ENCODE peak calls at places on chromosomes 12 and 14, in seven cellular contexts. I is pancreas; N is fibroblast of the aortic adventitia; W is cardiac fibroblast; V is fibroblast of mammary gland; C is keratinocyte; Z is CD4-positive, alpha-beta T cell. L is an unnamed sample.

GRCh38 chr12:54870617-54871016 is 16.3 kb downstream of the MUCL1 start:
- DNase-seq in W (no peak), V (no peak), C (no peak), Z (no peak), N (no peak), I (no peak), L (no peak)

GRCh38 chr12:69329669-69330428 is 18.3 kb upstream of the LYZ start:
- DNase-seq in Z (peak; percentile 45), I (no peak), V (no peak), C (no peak), W (no peak), N (no peak), L (no peak)

GRCh38 chr12:62725781-62726180 is 209.2 kb downstream of the PPM1H start:
- DNase-seq in C (no peak), W (no peak), N (no peak), V (no peak), I (no peak), Z (no peak), L (no peak)

GRCh38 chr12:94074970-94075695 is 73.2 kb upstream of the PLXNC1 start:
- DNase-seq in Z (no peak), C (no peak), N (peak; percentile 96), V (peak; percentile 95), W (peak; percentile 96), I (no peak), L (no peak)

GRCh38 chr12:95815635-95816212 is 25.2 kb upstream of the NTN4 start:
- DNase-seq in V (peak; percentile 56), I (no peak), N (peak; percentile 70), C (no peak), W (peak; percentile 63), Z (no peak), L (no peak)

GRCh38 chr14:105839425-105840265 is 313.3 kb downstream of the TMEM121 start:
- DNase-seq in Z (no peak), V (no peak), C (no peak), W (no peak), N (no peak), I (no peak), L (no peak)

GRCh38 chr14:85243306-85243705 is 286.6 kb upstream of the FLRT2 start:
- DNase-seq in I (no peak), C (no peak), N (no peak), Z (no peak), W (no peak), V (no peak), L (no peak)

GRCh38 chr12:105948331-105948730 is 190.4 kb downstream of the NUAK1 start:
- DNase-seq in W (peak; percentile 50), V (no peak), I (no peak), Z (no peak), N (peak; percentile 65), C (no peak), L (no peak)

GRCh38 chr12:68825569-68826217 is 17.7 kb downstream of the MDM2 start:
- DNase-seq in C (no peak), I (no peak), V (no peak), N (no peak), W (no peak), Z (no peak), L (no peak)

GRCh38 chr14:20477211-20477876 is 8.1 kb downstream of the PNP start:
- DNase-seq in W (peak; percentile 89), V (no peak), I (no peak), Z (peak; percentile 34), N (peak; percentile 92), C (no peak), L (no peak)

GRCh38 chr14:22084393-22085281 is 411.0 kb upstream of the OR4E1 start:
- DNase-seq in C (no peak), Z (no peak), I (no peak), V (peak; percentile 62), W (peak; percentile 70), N (peak; percentile 70), L (no peak)

GRCh38 chr14:100283984-100284881 is 22.0 kb downstream of the SLC25A29 start:
- DNase-seq in Z (no peak), I (no peak), V (no peak), C (no peak), N (no peak), W (no peak), L (no peak)

GRCh38 chr14:88030079-88030478 is 25.1 kb downstream of the GPR65 start:
- DNase-seq in I (no peak), W (no peak), V (no peak), Z (no peak), C (no peak), N (no peak), L (no peak)

GRCh38 chr12:67980391-67980790 is 8.9 kb upstream of the IFNG-AS1 start:
- DNase-seq in C (no peak), V (peak; percentile 53), N (peak; percentile 4), Z (no peak), W (no peak), I (no peak), L (no peak)

GRCh38 chr12:116556964-116557706 is 2.0 kb upstream of the MAP1LC3B2 start:
- DNase-seq in V (no peak), Z (no peak), N (peak; percentile 29), I (no peak), C (no peak), W (peak; percentile 26), L (no peak)

GRCh38 chr12:5648692-5649338 is 216.9 kb downstream of the NTF3 start:
- DNase-seq in Z (no peak), W (peak; percentile 4), I (no peak), N (no peak), C (no peak), V (peak; percentile 2), L (no peak)
- TF ChIP-seq CTCF in Z (no peak), W (no peak), I (no peak), N (no peak), C (peak; percentile 43), V (no peak), L (peak; percentile 64)

DNA sequence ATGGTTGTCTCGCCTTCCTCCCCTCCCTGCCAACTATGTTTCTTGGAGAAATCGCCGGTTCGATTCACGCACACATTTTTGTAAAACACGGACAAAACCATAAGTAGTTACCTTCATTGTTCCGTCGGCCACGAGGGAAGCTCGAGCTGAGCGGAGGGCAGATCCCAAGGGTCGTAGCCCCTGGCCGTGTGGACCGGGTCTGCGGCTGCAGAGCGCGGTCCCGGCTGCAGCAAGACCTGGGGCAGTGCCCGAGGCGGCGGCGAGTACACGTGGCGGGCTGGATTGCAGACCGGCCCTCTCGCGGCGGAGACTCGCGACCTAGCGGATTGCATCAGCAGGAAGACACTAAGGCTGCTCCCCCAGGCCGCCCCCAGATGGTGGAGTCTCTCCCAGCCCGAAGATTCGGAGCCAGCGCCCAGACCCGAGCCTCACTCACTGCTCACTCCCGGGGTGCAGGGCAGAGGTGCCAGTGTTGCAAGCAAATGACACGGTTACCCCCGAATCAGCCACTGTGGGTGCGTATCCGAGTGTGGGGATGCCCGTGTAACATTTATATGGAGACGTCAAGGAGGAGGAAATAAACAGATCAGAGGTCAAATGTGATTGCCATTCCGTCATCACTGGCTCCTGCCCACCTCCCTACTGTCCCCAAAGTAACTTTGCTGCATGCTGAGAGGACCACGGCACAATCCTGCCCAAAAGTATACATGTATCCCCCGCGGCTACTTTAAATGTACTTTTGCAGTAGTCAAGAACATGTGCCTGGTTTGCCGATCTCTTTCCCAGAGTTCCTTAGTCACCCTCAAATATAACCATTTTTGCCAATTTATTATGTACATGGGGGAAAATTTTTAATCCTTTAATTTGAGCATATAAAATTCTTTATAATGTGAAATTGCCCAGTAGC is at the start of gene BCAT1:
- DNase-seq in I (peak; percentile 89), C (no peak), N (peak; percentile 86), W (peak; percentile 87), Z (no peak), V (peak; percentile 77), L (no peak)
- TF ChIP-seq CTCF in I (no peak), C (peak; percentile 34), N (peak; percentile 24), W (peak; percentile 25), Z (no peak), V (peak; percentile 2), L (no peak)

DNA sequence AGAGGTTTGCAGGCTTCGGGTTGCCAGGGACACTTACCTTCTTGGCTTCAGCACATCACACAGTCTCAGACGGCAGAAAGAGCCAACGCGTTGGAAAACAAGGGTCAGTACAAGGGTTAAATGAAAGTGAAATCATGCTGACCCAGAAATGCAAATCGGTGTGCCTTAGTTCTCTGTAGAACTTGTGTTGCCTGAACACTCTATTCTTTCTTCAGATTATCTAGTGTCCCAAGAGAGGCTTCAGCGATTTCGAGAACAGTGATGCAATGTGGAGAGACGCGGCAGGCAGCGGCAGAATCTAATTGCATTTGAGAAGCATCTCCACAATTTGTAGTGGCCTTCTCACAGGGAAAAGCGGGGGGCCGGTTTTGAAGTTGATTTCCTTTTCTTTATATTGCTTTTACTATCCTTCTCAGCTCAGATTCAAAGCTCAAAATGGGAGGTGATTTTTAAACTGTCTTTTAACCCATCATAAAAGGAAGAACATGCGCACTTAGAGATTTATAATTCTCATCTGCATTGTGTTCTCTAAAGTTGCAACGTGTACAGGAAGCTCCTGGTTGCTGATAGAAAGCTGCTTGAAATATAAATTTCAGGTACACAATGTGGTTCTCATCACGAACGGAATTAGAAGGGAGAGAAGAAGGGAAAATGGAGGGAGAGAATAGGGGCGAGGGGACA is 67.8 kb upstream of the EGLN3 start:
- DNase-seq in W (peak; percentile 58), N (peak; percentile 34), Z (peak; percentile 1), V (peak; percentile 50), C (no peak), I (no peak), L (no peak)
- TF ChIP-seq CTCF in W (no peak), N (no peak), Z (no peak), V (no peak), C (no peak), I (no peak), L (no peak)

GRCh38 chr12:41190360-41190759 is 2.2 kb downstream of the PDZRN4 start:
- DNase-seq in W (peak; percentile 1), I (no peak), V (peak; percentile 35), N (no peak), C (no peak), Z (no peak), L (no peak)
- TF ChIP-seq CTCF in W (peak; percentile 24), I (no peak), V (peak; percentile 56), N (peak; percentile 22), C (peak; percentile 52), Z (no peak), L (peak; percentile 49)